ENCODE peak calls at places on chromosomes 12 and 14, in seven cellular contexts. One of them, this sample, is unnamed.

GRCh38 chr14:95034806-95035205 is 122.5 kb downstream of the DICER1 start:
- DNase-seq in spleen: no peak
- DNase-seq in activated CD8-positive, alpha-beta T cell treated with anti-CD3 and anti-CD28 coated beads, Interleukin-2, amount 10 ng/mL, durations not matched to agents 7 days and 5 days: no peak
- DNase-seq in hypothalamus: no peak
- DNase-seq in EH: no peak
- DNase-seq in ovary: peak
- DNase-seq in ascending aorta: no peak
- DNase-seq in this sample: no peak

GRCh38 chr14:99716091-99716849 is 32.2 kb downstream of the CYP46A1 start:
- DNase-seq in spleen: no peak
- DNase-seq in activated CD8-positive, alpha-beta T cell treated with anti-CD3 and anti-CD28 coated beads, Interleukin-2, amount 10 ng/mL, durations not matched to agents 7 days and 5 days: no peak
- DNase-seq in hypothalamus: no peak
- DNase-seq in EH: no peak
- DNase-seq in ovary: no peak
- DNase-seq in ascending aorta: no peak
- DNase-seq in this sample: no peak

GRCh38 chr12:117643971-117644370 is 282.5 kb upstream of the NOS1 start:
- DNase-seq in spleen: no peak
- DNase-seq in activated CD8-positive, alpha-beta T cell treated with anti-CD3 and anti-CD28 coated beads, Interleukin-2, amount 10 ng/mL, durations not matched to agents 7 days and 5 days: no peak
- DNase-seq in hypothalamus: no peak
- DNase-seq in EH: no peak
- DNase-seq in ovary: no peak
- DNase-seq in ascending aorta: no peak
- DNase-seq in this sample: peak

GRCh38 chr12:116381744-116382455 is 104.4 kb upstream of the MED13L start:
- DNase-seq in spleen: no peak
- DNase-seq in activated CD8-positive, alpha-beta T cell treated with anti-CD3 and anti-CD28 coated beads, Interleukin-2, amount 10 ng/mL, durations not matched to agents 7 days and 5 days: no peak
- DNase-seq in hypothalamus: no peak
- DNase-seq in EH: peak
- DNase-seq in ovary: no peak
- DNase-seq in ascending aorta: no peak
- DNase-seq in this sample: peak

GRCh38 chr14:71552809-71553208 is 379.4 kb upstream of the RGS6 start:
- DNase-seq in spleen: no peak
- DNase-seq in activated CD8-positive, alpha-beta T cell treated with anti-CD3 and anti-CD28 coated beads, Interleukin-2, amount 10 ng/mL, durations not matched to agents 7 days and 5 days: no peak
- DNase-seq in hypothalamus: no peak
- DNase-seq in EH: no peak
- DNase-seq in ovary: no peak
- DNase-seq in ascending aorta: no peak
- DNase-seq in this sample: no peak

GRCh38 chr12:2076728-2077127 is 23.9 kb downstream of the CACNA1C start:
- DNase-seq in spleen: no peak
- DNase-seq in activated CD8-positive, alpha-beta T cell treated with anti-CD3 and anti-CD28 coated beads, Interleukin-2, amount 10 ng/mL, durations not matched to agents 7 days and 5 days: no peak
- DNase-seq in hypothalamus: no peak
- DNase-seq in EH: no peak
- DNase-seq in ovary: no peak
- DNase-seq in ascending aorta: no peak
- DNase-seq in this sample: no peak

GRCh38 chr12:75863475-75863874 is 168.1 kb downstream of the PHLDA1 start:
- DNase-seq in spleen: no peak
- DNase-seq in activated CD8-positive, alpha-beta T cell treated with anti-CD3 and anti-CD28 coated beads, Interleukin-2, amount 10 ng/mL, durations not matched to agents 7 days and 5 days: no peak
- DNase-seq in hypothalamus: no peak
- DNase-seq in EH: no peak
- DNase-seq in ovary: no peak
- DNase-seq in ascending aorta: no peak
- DNase-seq in this sample: no peak

GRCh38 chr12:96907681-96908163 is 665 bp downstream of the NEDD1 start:
- DNase-seq in spleen: peak
- DNase-seq in activated CD8-positive, alpha-beta T cell treated with anti-CD3 and anti-CD28 coated beads, Interleukin-2, amount 10 ng/mL, durations not matched to agents 7 days and 5 days: peak
- DNase-seq in hypothalamus: no peak
- DNase-seq in EH: peak
- DNase-seq in ovary: peak
- DNase-seq in ascending aorta: no peak
- DNase-seq in this sample: peak

GRCh38 chr14:98952595-98953325 is 319.2 kb downstream of the BCL11B start:
- DNase-seq in spleen: no peak
- DNase-seq in activated CD8-positive, alpha-beta T cell treated with anti-CD3 and anti-CD28 coated beads, Interleukin-2, amount 10 ng/mL, durations not matched to agents 7 days and 5 days: no peak
- DNase-seq in hypothalamus: no peak
- DNase-seq in EH: peak
- DNase-seq in ovary: no peak
- DNase-seq in ascending aorta: peak
- DNase-seq in this sample: no peak

GRCh38 chr12:124053855-124054254 is 80.8 kb downstream of the ZNF664 start:
- DNase-seq in spleen: no peak
- DNase-seq in activated CD8-positive, alpha-beta T cell treated with anti-CD3 and anti-CD28 coated beads, Interleukin-2, amount 10 ng/mL, durations not matched to agents 7 days and 5 days: no peak
- DNase-seq in hypothalamus: no peak
- DNase-seq in EH: peak
- DNase-seq in ovary: peak
- DNase-seq in ascending aorta: no peak
- DNase-seq in this sample: peak

GRCh38 chr12:88188180-88188579 is 46.1 kb downstream of the TMTC3 start:
- DNase-seq in spleen: no peak
- DNase-seq in activated CD8-positive, alpha-beta T cell treated with anti-CD3 and anti-CD28 coated beads, Interleukin-2, amount 10 ng/mL, durations not matched to agents 7 days and 5 days: no peak
- DNase-seq in hypothalamus: no peak
- DNase-seq in EH: peak
- DNase-seq in ovary: no peak
- DNase-seq in ascending aorta: no peak
- DNase-seq in this sample: no peak

GRCh38 chr12:106780010-106780625 is 5.6 kb downstream of the RIC8B start:
- DNase-seq in spleen: no peak
- DNase-seq in activated CD8-positive, alpha-beta T cell treated with anti-CD3 and anti-CD28 coated beads, Interleukin-2, amount 10 ng/mL, durations not matched to agents 7 days and 5 days: no peak
- DNase-seq in hypothalamus: no peak
- DNase-seq in EH: peak
- DNase-seq in ovary: no peak
- DNase-seq in ascending aorta: no peak
- DNase-seq in this sample: no peak

GRCh38 chr14:101591121-101591520 is 29.8 kb downstream of the DIO3 start:
- DNase-seq in spleen: peak
- DNase-seq in activated CD8-positive, alpha-beta T cell treated with anti-CD3 and anti-CD28 coated beads, Interleukin-2, amount 10 ng/mL, durations not matched to agents 7 days and 5 days: no peak
- DNase-seq in hypothalamus: no peak
- DNase-seq in EH: no peak
- DNase-seq in ovary: no peak
- DNase-seq in ascending aorta: no peak
- DNase-seq in this sample: no peak

GRCh38 chr12:68746572-68747180 is 700 bp downstream of the SLC35E3 start:
- DNase-seq in spleen: peak
- DNase-seq in activated CD8-positive, alpha-beta T cell treated with anti-CD3 and anti-CD28 coated beads, Interleukin-2, amount 10 ng/mL, durations not matched to agents 7 days and 5 days: peak
- DNase-seq in hypothalamus: no peak
- DNase-seq in EH: peak
- DNase-seq in ovary: peak
- DNase-seq in ascending aorta: peak
- DNase-seq in this sample: peak

GRCh38 chr12:118549506-118550109 is 173.3 kb downstream of the SUDS3 start:
- DNase-seq in spleen: no peak
- DNase-seq in activated CD8-positive, alpha-beta T cell treated with anti-CD3 and anti-CD28 coated beads, Interleukin-2, amount 10 ng/mL, durations not matched to agents 7 days and 5 days: no peak
- DNase-seq in hypothalamus: no peak
- DNase-seq in EH: no peak
- DNase-seq in ovary: no peak
- DNase-seq in ascending aorta: no peak
- DNase-seq in this sample: no peak